ENCODE peak calls at places on chromosomes 2 and 18, in seven cellular contexts. One of them, this sample, is unnamed.

GRCh38 chr2:176592230-176592629 is 323.0 kb downstream of the MTX2 start:
- DNase-seq in prostate gland: no peak
- DNase-seq in colonic mucosa: no peak
- DNase-seq in BE2C: no peak
- DNase-seq in A673: peak
- DNase-seq in fibroblast of villous mesenchyme: no peak
- DNase-seq in heart right ventricle: no peak
- DNase-seq in this sample: no peak

GRCh38 chr2:217451634-217452033 is 551.2 kb downstream of the TNS1 start:
- DNase-seq in prostate gland: no peak
- DNase-seq in fibroblast of villous mesenchyme: peak
- DNase-seq in A673: no peak
- DNase-seq in heart right ventricle: no peak
- DNase-seq in colonic mucosa: no peak
- DNase-seq in BE2C: peak
- DNase-seq in this sample: no peak

GRCh38 chr18:13243363-13243762 is 24.8 kb downstream of the LDLRAD4 start:
- DNase-seq in BE2C: no peak
- DNase-seq in A673: no peak
- DNase-seq in colonic mucosa: no peak
- DNase-seq in fibroblast of villous mesenchyme: no peak
- DNase-seq in heart right ventricle: no peak
- DNase-seq in prostate gland: no peak
- DNase-seq in this sample: no peak

GRCh38 chr2:24009680-24010476 is at the start of gene MFSD2B:
- DNase-seq in heart right ventricle: no peak
- DNase-seq in BE2C: peak
- DNase-seq in A673: no peak
- DNase-seq in fibroblast of villous mesenchyme: no peak
- DNase-seq in colonic mucosa: no peak
- DNase-seq in prostate gland: no peak
- DNase-seq in this sample: no peak

GRCh38 chr18:57737661-57738060 is 65.5 kb downstream of the ATP8B1 start:
- DNase-seq in heart right ventricle: peak
- DNase-seq in A673: peak
- DNase-seq in fibroblast of villous mesenchyme: peak
- DNase-seq in prostate gland: peak
- DNase-seq in colonic mucosa: no peak
- DNase-seq in BE2C: no peak
- DNase-seq in this sample: peak

GRCh38 chr2:47946593-47946992 is 40.3 kb upstream of the FBXO11 start:
- DNase-seq in heart right ventricle: peak
- DNase-seq in colonic mucosa: no peak
- DNase-seq in BE2C: no peak
- DNase-seq in prostate gland: no peak
- DNase-seq in fibroblast of villous mesenchyme: no peak
- DNase-seq in A673: no peak
- DNase-seq in this sample: no peak

GRCh38 chr2:164737612-164738081 is 104.0 kb downstream of the COBLL1 start:
- DNase-seq in A673: peak
- DNase-seq in fibroblast of villous mesenchyme: peak
- DNase-seq in BE2C: peak
- DNase-seq in heart right ventricle: peak
- DNase-seq in prostate gland: peak
- DNase-seq in colonic mucosa: peak
- DNase-seq in this sample: peak

GRCh38 chr2:57516740-57517340 is 529.8 kb upstream of the VRK2 start:
- DNase-seq in prostate gland: no peak
- DNase-seq in fibroblast of villous mesenchyme: peak
- DNase-seq in BE2C: no peak
- DNase-seq in colonic mucosa: no peak
- DNase-seq in A673: peak
- DNase-seq in heart right ventricle: no peak
- DNase-seq in this sample: peak

GRCh38 chr18:3721771-3722661 is 272.0 kb downstream of the TGIF1 start:
- DNase-seq in fibroblast of villous mesenchyme: peak
- DNase-seq in A673: peak
- DNase-seq in heart right ventricle: no peak
- DNase-seq in colonic mucosa: no peak
- DNase-seq in BE2C: no peak
- DNase-seq in prostate gland: peak
- DNase-seq in this sample: no peak

GRCh38 chr2:157052685-157053224 is 204.8 kb upstream of the GALNT5 start:
- DNase-seq in prostate gland: no peak
- DNase-seq in heart right ventricle: no peak
- DNase-seq in fibroblast of villous mesenchyme: peak
- DNase-seq in A673: no peak
- DNase-seq in BE2C: no peak
- DNase-seq in colonic mucosa: no peak
- DNase-seq in this sample: peak

GRCh38 chr2:234635284-234635683 is 138.4 kb upstream of the ARL4C start:
- DNase-seq in A673: no peak
- DNase-seq in fibroblast of villous mesenchyme: peak
- DNase-seq in colonic mucosa: no peak
- DNase-seq in BE2C: no peak
- DNase-seq in heart right ventricle: no peak
- DNase-seq in prostate gland: no peak
- DNase-seq in this sample: no peak

GRCh38 chr2:220744861-220745260 is 827.2 kb downstream of the EPHA4 start:
- DNase-seq in colonic mucosa: no peak
- DNase-seq in fibroblast of villous mesenchyme: peak
- DNase-seq in BE2C: no peak
- DNase-seq in heart right ventricle: no peak
- DNase-seq in A673: no peak
- DNase-seq in prostate gland: no peak
- DNase-seq in this sample: no peak

GRCh38 chr2:200377774-200378336 is 71.4 kb downstream of the SPATS2L start:
- DNase-seq in heart right ventricle: no peak
- DNase-seq in prostate gland: peak
- DNase-seq in fibroblast of villous mesenchyme: no peak
- DNase-seq in BE2C: no peak
- DNase-seq in A673: no peak
- DNase-seq in colonic mucosa: peak
- DNase-seq in this sample: no peak

GRCh38 chr18:10860382-10860781 is 289.0 kb downstream of the PIEZO2 start:
- DNase-seq in fibroblast of villous mesenchyme: no peak
- DNase-seq in A673: no peak
- DNase-seq in heart right ventricle: no peak
- DNase-seq in prostate gland: no peak
- DNase-seq in colonic mucosa: no peak
- DNase-seq in BE2C: no peak
- DNase-seq in this sample: no peak

GRCh38 chr2:121218386-121218938 is 66.5 kb downstream of the TFCP2L1 start:
- DNase-seq in colonic mucosa: no peak
- DNase-seq in A673: no peak
- DNase-seq in fibroblast of villous mesenchyme: no peak
- DNase-seq in heart right ventricle: no peak
- DNase-seq in BE2C: no peak
- DNase-seq in prostate gland: no peak
- DNase-seq in this sample: no peak

GRCh38 chr2:183536714-183537113 is 412.5 kb downstream of the NUP35 start:
- DNase-seq in prostate gland: no peak
- DNase-seq in colonic mucosa: no peak
- DNase-seq in BE2C: no peak
- DNase-seq in fibroblast of villous mesenchyme: no peak
- DNase-seq in heart right ventricle: no peak
- DNase-seq in A673: no peak
- DNase-seq in this sample: no peak
- TF ChIP-seq CTCF in prostate gland: no peak
- TF ChIP-seq CTCF in colonic mucosa: no peak
- TF ChIP-seq CTCF in BE2C: no peak
- TF ChIP-seq CTCF in fibroblast of villous mesenchyme: no peak
- TF ChIP-seq CTCF in heart right ventricle: no peak
- TF ChIP-seq CTCF in A673: no peak
- TF ChIP-seq CTCF in this sample: no peak

DNA sequence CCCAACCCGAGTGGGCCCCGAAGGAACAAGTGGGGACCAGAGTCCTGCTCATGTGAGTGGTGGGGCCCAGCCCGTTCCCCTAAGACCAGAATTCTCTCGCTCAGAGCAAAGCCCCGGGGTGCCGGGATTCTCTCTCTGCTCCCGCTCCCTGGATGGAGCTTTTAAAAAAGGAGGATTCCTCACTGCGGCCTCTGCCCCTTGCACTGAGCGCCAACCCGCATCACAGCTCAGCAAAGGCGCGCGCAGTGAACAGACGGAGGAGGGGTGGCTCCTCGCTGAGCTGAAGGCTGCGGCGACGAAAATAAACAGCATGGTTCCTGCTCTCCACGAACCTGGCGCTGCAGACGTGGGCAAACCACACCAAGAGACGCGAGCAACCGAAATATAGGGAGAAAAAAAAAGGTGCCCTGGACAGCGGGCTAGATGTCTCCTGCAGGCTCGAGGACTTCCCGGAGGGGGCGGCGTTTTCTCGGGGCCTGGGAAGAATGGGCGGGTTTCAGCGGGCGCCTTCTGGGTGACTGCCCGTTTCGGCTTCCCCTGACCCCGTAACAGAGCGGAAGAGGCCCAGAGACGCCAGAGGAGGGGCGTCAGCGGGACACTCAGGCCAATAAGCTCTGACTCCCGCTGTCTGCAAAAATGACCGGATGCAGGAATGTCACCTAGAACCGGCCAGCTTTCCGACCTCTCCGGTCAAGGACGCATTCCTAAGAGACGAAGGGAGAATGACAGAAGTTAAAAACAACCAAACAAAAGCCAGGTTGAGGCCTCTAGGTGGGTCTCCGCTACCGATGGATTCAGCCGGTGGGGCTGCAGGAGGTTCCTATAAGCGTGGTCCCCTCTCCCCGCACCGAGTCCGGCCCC is 819 bp upstream of the KLF11 start:
- DNase-seq in fibroblast of villous mesenchyme: peak
- DNase-seq in BE2C: no peak
- DNase-seq in A673: no peak
- DNase-seq in heart right ventricle: peak
- DNase-seq in prostate gland: no peak
- DNase-seq in colonic mucosa: peak
- DNase-seq in this sample: peak
- H3K4me3 ChIP-seq in fibroblast of villous mesenchyme: peak
- H3K4me3 ChIP-seq in BE2C: no peak
- H3K4me3 ChIP-seq in A673: no peak
- H3K4me3 ChIP-seq in heart right ventricle: peak
- H3K4me3 ChIP-seq in prostate gland: peak
- H3K4me3 ChIP-seq in colonic mucosa: peak
- H3K4me3 ChIP-seq in this sample: peak

DNA sequence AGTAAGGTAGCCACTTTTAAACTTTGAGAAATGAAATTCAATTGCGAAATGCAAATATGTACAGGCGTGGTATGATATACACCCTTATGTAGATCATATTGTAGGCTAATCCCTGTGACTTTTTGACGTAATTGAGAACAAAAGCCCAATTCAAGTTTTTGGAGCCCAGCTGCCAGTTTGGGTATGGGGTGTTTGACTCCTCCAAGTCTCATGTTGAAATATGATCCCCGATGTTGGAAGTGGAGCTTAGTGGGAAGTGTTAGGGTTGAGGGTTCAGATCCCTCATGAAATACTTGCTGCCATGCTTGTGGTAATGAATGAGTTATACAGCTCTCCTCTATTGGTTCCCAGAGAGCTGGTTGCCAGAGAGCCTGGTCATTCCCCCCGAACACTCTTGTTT is 1666.8 kb downstream of the SUCLG1 start:
- DNase-seq in colonic mucosa: no peak
- DNase-seq in A673: no peak
- DNase-seq in fibroblast of villous mesenchyme: no peak
- DNase-seq in BE2C: no peak
- DNase-seq in heart right ventricle: no peak
- DNase-seq in prostate gland: no peak
- DNase-seq in this sample: no peak
- TF ChIP-seq CTCF in colonic mucosa: no peak
- TF ChIP-seq CTCF in A673: no peak
- TF ChIP-seq CTCF in fibroblast of villous mesenchyme: no peak
- TF ChIP-seq CTCF in BE2C: no peak
- TF ChIP-seq CTCF in heart right ventricle: no peak
- TF ChIP-seq CTCF in prostate gland: no peak
- TF ChIP-seq CTCF in this sample: no peak

GRCh38 chr2:227706859-227707258 is 11.0 kb downstream of the SLC19A3 start:
- DNase-seq in A673: no peak
- DNase-seq in heart right ventricle: no peak
- DNase-seq in fibroblast of villous mesenchyme: no peak
- DNase-seq in colonic mucosa: peak
- DNase-seq in BE2C: no peak
- DNase-seq in prostate gland: no peak
- DNase-seq in this sample: no peak

GRCh38 chr2:227701556-227701955 is 16.3 kb downstream of the SLC19A3 start:
- DNase-seq in BE2C: no peak
- DNase-seq in fibroblast of villous mesenchyme: no peak
- DNase-seq in prostate gland: no peak
- DNase-seq in heart right ventricle: no peak
- DNase-seq in colonic mucosa: no peak
- DNase-seq in A673: peak
- DNase-seq in this sample: no peak

GRCh38 chr2:227707390-227707789 is 10.4 kb downstream of the SLC19A3 start:
- DNase-seq in colonic mucosa: no peak
- DNase-seq in fibroblast of villous mesenchyme: no peak
- DNase-seq in prostate gland: no peak
- DNase-seq in BE2C: no peak
- DNase-seq in heart right ventricle: no peak
- DNase-seq in A673: no peak
- DNase-seq in this sample: no peak

GRCh38 chr2:227703280-227703732 is 14.5 kb downstream of the SLC19A3 start:
- DNase-seq in fibroblast of villous mesenchyme: peak
- DNase-seq in BE2C: no peak
- DNase-seq in colonic mucosa: no peak
- DNase-seq in A673: no peak
- DNase-seq in prostate gland: no peak
- DNase-seq in heart right ventricle: no peak
- DNase-seq in this sample: peak

GRCh38 chr2:227703961-227704360 is 13.9 kb downstream of the SLC19A3 start:
- DNase-seq in colonic mucosa: no peak
- DNase-seq in BE2C: no peak
- DNase-seq in heart right ventricle: no peak
- DNase-seq in fibroblast of villous mesenchyme: peak
- DNase-seq in A673: no peak
- DNase-seq in prostate gland: no peak
- DNase-seq in this sample: peak
- H3K4me3 ChIP-seq in colonic mucosa: no peak
- H3K4me3 ChIP-seq in BE2C: no peak
- H3K4me3 ChIP-seq in heart right ventricle: no peak
- H3K4me3 ChIP-seq in fibroblast of villous mesenchyme: no peak
- H3K4me3 ChIP-seq in A673: no peak
- H3K4me3 ChIP-seq in prostate gland: no peak
- H3K4me3 ChIP-seq in this sample: no peak

DNA sequence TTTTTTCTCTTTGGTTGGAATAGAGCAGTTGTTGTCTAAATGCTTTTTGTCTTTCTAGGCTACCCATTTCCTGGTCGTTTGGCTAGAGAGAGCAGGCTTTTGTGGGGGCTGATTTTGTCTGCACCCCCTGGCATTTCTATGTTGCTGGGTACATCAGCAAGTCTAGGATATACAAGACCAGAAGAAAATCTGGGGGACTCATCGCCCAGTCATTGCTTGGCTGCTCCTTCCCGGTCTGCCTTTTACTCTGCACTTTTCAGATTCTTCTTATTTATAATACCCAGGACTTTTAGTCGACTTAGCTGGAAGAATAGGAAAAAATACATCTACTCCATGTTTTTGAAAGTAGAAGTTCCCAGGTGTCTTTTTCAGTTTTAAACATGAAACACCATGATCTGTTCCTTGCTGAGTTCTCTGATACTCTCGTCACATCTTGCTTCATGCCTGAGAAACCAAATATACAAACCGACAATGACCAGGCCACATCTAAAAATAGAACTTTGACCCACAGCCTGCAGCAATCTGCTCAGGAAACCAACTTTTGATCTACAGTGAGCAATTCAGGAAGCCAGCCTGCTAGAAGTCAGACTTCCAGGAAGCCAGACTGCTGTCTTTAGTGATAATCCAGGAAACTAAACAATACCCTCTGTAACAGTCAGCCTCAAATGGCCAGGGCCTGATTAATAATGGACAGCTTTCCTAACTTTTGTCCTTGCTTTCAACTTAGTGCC is 163.8 kb upstream of the MEX3C start:
- DNase-seq in colonic mucosa: no peak
- DNase-seq in heart right ventricle: peak
- DNase-seq in A673: peak
- DNase-seq in fibroblast of villous mesenchyme: peak
- DNase-seq in BE2C: no peak
- DNase-seq in prostate gland: no peak
- DNase-seq in this sample: peak
- TF ChIP-seq CTCF in colonic mucosa: no peak
- TF ChIP-seq CTCF in heart right ventricle: no peak
- TF ChIP-seq CTCF in A673: no peak
- TF ChIP-seq CTCF in fibroblast of villous mesenchyme: no peak
- TF ChIP-seq CTCF in BE2C: no peak
- TF ChIP-seq CTCF in prostate gland: no peak
- TF ChIP-seq CTCF in this sample: no peak

This sample was measured in fibroblast of pulmonary artery.